ENCODE peak calls at places on chromosomes 11 and 22, in seven cellular contexts. V is activated naive CD4-positive, alpha-beta T cell treated with anti-CD3 and anti-CD28 coated beads, Interleukin-2, amount 10 ng/mL, durations not matched to agents 7 days and 5 days; J is brain microvascular endothelial cell; F is H4; E is T47D; D is cardiac muscle cell; U is GM06990. A is an unnamed sample.

GRCh38 chr22:25357606-25358420 is 138.4 kb downstream of the CRYBB2 start:
- DNase-seq in V (peak), J (no peak), E (no peak), F (no peak), D (no peak), U (no peak), A (no peak)

GRCh38 chr11:79129702-79130101 is 311.1 kb downstream of the TENM4 start:
- DNase-seq in D (no peak), F (no peak), U (no peak), E (no peak), V (no peak), J (no peak), A (no peak)

GRCh38 chr11:44950625-44951472 is at the start of gene TP53I11:
- DNase-seq in F (peak), D (peak), E (peak), J (peak), U (no peak), V (peak), A (no peak)

GRCh38 chr22:23498811-23499798 is 81.0 kb downstream of the IGLL1 start:
- DNase-seq in V (no peak), F (no peak), D (no peak), J (no peak), E (no peak), U (no peak), A (no peak)

GRCh38 chr11:47099213-47099917 is 77.3 kb downstream of the ARFGAP2 start:
- DNase-seq in E (peak), V (no peak), F (no peak), J (peak), D (no peak), U (no peak), A (no peak)

GRCh38 chr11:110621826-110622225 is 90.4 kb downstream of the ARHGAP20 start:
- DNase-seq in U (no peak), F (no peak), E (no peak), D (no peak), J (no peak), V (no peak), A (no peak)

GRCh38 chr22:30212996-30213441 is 33.5 kb downstream of the LIF start:
- DNase-seq in V (no peak), U (no peak), D (no peak), J (peak), E (no peak), F (peak), A (peak)

GRCh38 chr11:20597137-20597923 is 2.1 kb upstream of the SLC6A5 start:
- DNase-seq in F (no peak), E (no peak), U (no peak), V (no peak), J (no peak), D (no peak), A (no peak)

GRCh38 chr11:40293655-40294342 is 1165.7 kb downstream of the LRRC4C start:
- DNase-seq in F (peak), V (peak), D (peak), E (peak), J (peak), U (no peak), A (peak)

A was measured in AG04449.